ENCODE peak calls at places on chromosomes 2 and 18, in five cellular contexts. A is right lobe of liver, O is GM23338, K is uterus, Y is cardiac muscle cell. L is an unnamed sample.
A peak's percentile ranks its signal among the peaks of the same experiment; 100 is the strongest.

GRCh38 chr2:238379096-238379810 is 47.5 kb upstream of the ASB1 start:
- DNase-seq in K (no peak), O (no peak), Y (no peak), A (no peak), L (no peak)

GRCh38 chr2:223549215-223549614 is 52.9 kb downstream of the SCG2 start:
- DNase-seq in A (no peak), Y (no peak), K (no peak), O (no peak), L (no peak)

GRCh38 chr18:54679318-54680149 is 88.5 kb downstream of the DYNAP start:
- DNase-seq in Y (peak; percentile 53), K (no peak), O (peak; percentile 69), A (no peak), L (no peak)

GRCh38 chr2:137706786-137707613 is 257.3 kb upstream of the HNMT start:
- DNase-seq in A (peak; percentile 46), K (no peak), Y (peak; percentile 42), O (no peak), L (no peak)

GRCh38 chr2:67851946-67852345 is 210.9 kb downstream of the C1D start:
- DNase-seq in K (no peak), Y (no peak), O (no peak), A (no peak), L (no peak)

GRCh38 chr2:233989221-233989620 is 61.3 kb upstream of the SPP2 start:
- DNase-seq in K (no peak), O (no peak), Y (no peak), A (no peak), L (peak; percentile 96)

GRCh38 chr2:188032306-188032705 is 259.4 kb upstream of the GULP1 start:
- DNase-seq in A (no peak), Y (no peak), O (peak; percentile 77), K (no peak), L (no peak)

GRCh38 chr18:49558356-49558755 is 3.5 kb upstream of the LIPG start:
- DNase-seq in O (no peak), K (no peak), Y (no peak), A (no peak), L (no peak)

GRCh38 chr2:53933329-53933728 is 37.5 kb downstream of the PSME4 start:
- DNase-seq in Y (no peak), K (no peak), A (no peak), O (no peak), L (no peak)

GRCh38 chr2:127104881-127105655 is 1.9 kb downstream of the BIN1 start:
- DNase-seq in A (peak; percentile 36), O (no peak), Y (no peak), K (peak; percentile 22), L (peak; percentile 67)

GRCh38 chr18:33751613-33752221 is 173.7 kb downstream of the ASXL3 start:
- DNase-seq in K (no peak), O (peak; percentile 69), A (no peak), Y (peak; percentile 27), L (no peak)

GRCh38 chr2:120604767-120605166 is 130.9 kb upstream of the GLI2 start:
- DNase-seq in Y (no peak), O (no peak), K (no peak), A (peak; percentile 22), L (no peak)

GRCh38 chr2:71428472-71429383 is 24.6 kb upstream of the DYSF start:
- DNase-seq in Y (no peak), O (no peak), A (no peak), K (no peak), L (no peak)

GRCh38 chr2:136328396-136328795 is 210.4 kb upstream of the CXCR4 start:
- DNase-seq in K (no peak), Y (no peak), A (no peak), O (no peak), L (no peak)

GRCh38 chr18:58087928-58088722 is 44.1 kb downstream of the NEDD4L start:
- DNase-seq in Y (no peak), O (peak; percentile 36), K (no peak), A (peak; percentile 68), L (no peak)

GRCh38 chr2:219551863-219552381 is 8.1 kb downstream of the TMEM198 start:
- DNase-seq in Y (no peak), K (no peak), O (peak; percentile 83), A (no peak), L (no peak)

GRCh38 chr2:222969491-222969890 is 82.5 kb upstream of the KCNE4 start:
- DNase-seq in A (no peak), O (no peak), Y (no peak), K (no peak), L (no peak)

GRCh38 chr18:31454066-31454708 is 6.6 kb downstream of the DSG3 start:
- DNase-seq in K (no peak), O (no peak), Y (no peak), A (no peak), L (no peak)

GRCh38 chr18:35029103-35029502 is 12.1 kb upstream of the MAPRE2 start:
- DNase-seq in Y (no peak), A (no peak), O (no peak), K (peak; percentile 26), L (no peak)

GRCh38 chr2:12716250-12717190 is at the start of gene TRIB2:
- DNase-seq in Y (peak; percentile 93), K (peak; percentile 85), A (peak; percentile 91), O (peak; percentile 84), L (peak; percentile 91)

GRCh38 chr18:2846638-2847340 is at the start of gene EMILIN2:
- DNase-seq in O (peak; percentile 75), A (peak; percentile 71), Y (peak; percentile 78), K (peak; percentile 72), L (no peak)

GRCh38 chr2:236553522-236553921 is 16.1 kb upstream of the ACKR3 start:
- DNase-seq in Y (no peak), K (no peak), O (no peak), A (no peak), L (no peak)

GRCh38 chr18:59265246-59266018 is 7.8 kb downstream of the RAX start:
- DNase-seq in A (no peak), K (no peak), O (peak; percentile 96), Y (no peak), L (peak; percentile 89)

GRCh38 chr2:215654177-215654850 is 218.4 kb upstream of the FN1 start:
- DNase-seq in K (no peak), O (no peak), Y (no peak), A (no peak), L (no peak)

GRCh38 chr2:75500633-75501032 is 60.1 kb downstream of the EVA1A start:
- DNase-seq in A (no peak), O (no peak), K (no peak), Y (no peak), L (no peak)

GRCh38 chr2:222760301-222760897 is 88.9 kb downstream of the MOGAT1 start:
- DNase-seq in Y (no peak), A (no peak), K (no peak), O (no peak), L (no peak)

GRCh38 chr2:224871813-224872212 is 155.6 kb upstream of the CCDC195 start:
- DNase-seq in K (no peak), A (no peak), Y (no peak), O (no peak), L (no peak)

GRCh38 chr2:46135936-46136335 is 161.3 kb upstream of the EPAS1 start:
- DNase-seq in A (no peak), K (no peak), Y (peak; percentile 40), O (no peak), L (no peak)

GRCh38 chr2:24009367-24009679 is 562 bp upstream of the MFSD2B start:
- DNase-seq in Y (no peak), A (no peak), K (no peak), O (no peak), L (no peak)

GRCh38 chr2:23926289-23926749 is 604 bp downstream of the ATAD2B start:
- DNase-seq in O (peak; percentile 65), A (peak; percentile 72), K (no peak), Y (peak; percentile 61), L (peak; percentile 50)

GRCh38 chr18:58779514-58779913 is 85.2 kb upstream of the ZNF532 start:
- DNase-seq in Y (no peak), K (no peak), O (no peak), A (no peak), L (no peak)

GRCh38 chr2:86105969-86106945 is at the start of gene PTCD3:
- DNase-seq in A (peak; percentile 96), K (peak; percentile 90), Y (peak; percentile 97), O (peak; percentile 98), L (peak; percentile 96)
- H3K4me3 ChIP-seq in A (peak within 1 kb of the TSS; percentile 73), K (peak within 1 kb of the TSS; percentile 66), Y (peak within 1 kb of the TSS; percentile 65), O (peak within 1 kb of the TSS; percentile 89), L (peak within 1 kb of the TSS; percentile 98)

DNA sequence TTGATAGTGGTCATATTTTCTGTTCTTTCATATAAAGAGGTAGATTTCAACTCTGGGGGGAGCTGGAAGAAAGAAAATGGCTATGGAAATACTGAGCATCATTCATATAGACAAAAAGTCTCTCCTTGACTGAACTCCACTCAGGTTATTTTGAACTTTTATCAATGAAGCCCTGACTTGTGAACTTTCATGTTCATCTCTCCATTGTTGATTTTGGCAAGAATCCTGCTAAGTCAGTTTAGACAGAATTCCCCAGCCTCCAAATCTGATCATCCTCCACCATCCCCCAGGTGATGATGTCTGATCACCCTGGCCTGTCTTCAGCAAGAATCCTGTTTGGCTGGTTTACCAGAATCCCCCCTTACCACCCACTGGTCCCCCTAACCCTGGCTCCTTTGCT is 395.0 kb downstream of the NCKAP5 start:
- DNase-seq in K (no peak), O (no peak), Y (no peak), A (no peak), L (no peak)
- TF ChIP-seq CTCF in K (no peak), O (no peak), Y (no peak), A (no peak), L (no peak)

GRCh38 chr18:6741290-6741689 is 11.8 kb downstream of the ARHGAP28 start:
- DNase-seq in O (no peak), K (peak; percentile 42), A (no peak), Y (no peak), L (no peak)
- H3K27ac ChIP-seq in O (no peak overlapping the region), K (peak overlapping the region; percentile 24), A (no peak overlapping the region), Y (no peak overlapping the region), L (no peak overlapping the region)

DNA sequence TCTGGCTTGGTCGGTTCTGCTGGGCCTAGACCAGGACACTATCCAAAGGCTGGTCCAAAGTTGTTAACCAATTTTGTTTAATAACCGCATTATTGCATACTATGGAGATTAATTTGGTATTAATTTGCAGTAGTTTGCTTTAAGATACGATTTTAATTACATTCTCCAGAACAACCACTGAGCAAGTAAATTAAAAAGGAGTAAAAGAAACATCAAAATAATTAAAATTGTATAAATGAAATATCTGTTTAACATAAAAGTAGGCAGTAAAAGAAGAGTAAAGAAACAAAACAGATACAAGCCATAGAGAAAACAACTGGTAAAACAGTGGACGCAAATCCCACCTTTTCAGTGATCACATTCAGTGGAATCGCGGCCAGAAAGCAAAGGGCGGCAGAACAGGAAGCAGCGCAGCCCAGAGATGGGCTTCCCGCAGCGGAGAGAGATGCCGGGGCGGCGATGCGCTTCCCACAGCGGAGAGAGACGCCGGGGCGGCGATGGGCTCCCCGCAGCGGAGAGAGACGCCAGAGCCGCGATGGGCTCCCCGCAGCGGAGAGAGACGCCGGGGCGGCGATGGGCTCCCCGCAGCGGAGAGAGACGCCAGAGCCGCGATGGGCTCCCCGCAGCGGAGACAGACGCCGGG is 176.8 kb downstream of the RTP5 start:
- DNase-seq in O (peak; percentile 43), A (no peak), K (no peak), Y (no peak), L (no peak)
- H3K4me3 ChIP-seq in O (no peak overlapping the region), A (no peak overlapping the region), K (no peak overlapping the region), Y (no peak overlapping the region), L (no peak overlapping the region)